ENCODE peak calls at places on chromosomes 4 and X, in seven cellular contexts. One of them, this sample, is unnamed.

GRCh38 chr4:151417164-151417571 is 8.2 kb downstream of the FHIP1A start:
- DNase-seq in MM.1S: peak
- DNase-seq in germinal center: no peak
- DNase-seq in GM03348: no peak
- DNase-seq in left colon: no peak
- DNase-seq in COLO829: no peak
- DNase-seq in HFF-Myc: peak
- DNase-seq in this sample: no peak

GRCh38 chr4:23881674-23882337 is 8.0 kb downstream of the PPARGC1A start:
- DNase-seq in left colon: no peak
- DNase-seq in HFF-Myc: no peak
- DNase-seq in MM.1S: peak
- DNase-seq in germinal center: no peak
- DNase-seq in COLO829: no peak
- DNase-seq in GM03348: no peak
- DNase-seq in this sample: no peak

GRCh38 chr4:152591361-152591760 is 55.5 kb upstream of the FBXW7 start:
- DNase-seq in left colon: peak
- DNase-seq in GM03348: peak
- DNase-seq in germinal center: peak
- DNase-seq in MM.1S: no peak
- DNase-seq in HFF-Myc: peak
- DNase-seq in COLO829: no peak
- DNase-seq in this sample: no peak

GRCh38 chr4:31088600-31089230 is 368.5 kb downstream of the PCDH7 start:
- DNase-seq in HFF-Myc: no peak
- DNase-seq in germinal center: no peak
- DNase-seq in left colon: no peak
- DNase-seq in MM.1S: no peak
- DNase-seq in COLO829: no peak
- DNase-seq in GM03348: peak
- DNase-seq in this sample: peak

GRCh38 chrX:41238543-41238942 is 95.4 kb upstream of the DDX3X start:
- DNase-seq in COLO829: peak
- DNase-seq in left colon: no peak
- DNase-seq in GM03348: peak
- DNase-seq in MM.1S: no peak
- DNase-seq in HFF-Myc: peak
- DNase-seq in germinal center: no peak
- DNase-seq in this sample: no peak

GRCh38 chr4:184386271-184386781 is 88.0 kb downstream of the IRF2 start:
- DNase-seq in COLO829: peak
- DNase-seq in germinal center: no peak
- DNase-seq in HFF-Myc: no peak
- DNase-seq in left colon: peak
- DNase-seq in GM03348: no peak
- DNase-seq in MM.1S: no peak
- DNase-seq in this sample: no peak

GRCh38 chrX:38313190-38313589 is 14.1 kb downstream of the RPGR start:
- DNase-seq in GM03348: no peak
- DNase-seq in left colon: no peak
- DNase-seq in COLO829: no peak
- DNase-seq in germinal center: no peak
- DNase-seq in HFF-Myc: no peak
- DNase-seq in MM.1S: no peak
- DNase-seq in this sample: no peak

GRCh38 chrX:142251202-142251601 is 46.1 kb upstream of the MAGEC2 start:
- DNase-seq in GM03348: no peak
- DNase-seq in germinal center: no peak
- DNase-seq in MM.1S: no peak
- DNase-seq in COLO829: no peak
- DNase-seq in HFF-Myc: no peak
- DNase-seq in left colon: no peak
- DNase-seq in this sample: no peak

GRCh38 chr4:45453258-45453841 is 670.5 kb downstream of the GABRG1 start:
- DNase-seq in COLO829: peak
- DNase-seq in GM03348: peak
- DNase-seq in MM.1S: peak
- DNase-seq in germinal center: no peak
- DNase-seq in left colon: no peak
- DNase-seq in HFF-Myc: no peak
- DNase-seq in this sample: no peak

GRCh38 chr4:168486961-168487820 is 6.9 kb upstream of the DDX60L start:
- DNase-seq in COLO829: no peak
- DNase-seq in germinal center: no peak
- DNase-seq in MM.1S: no peak
- DNase-seq in left colon: no peak
- DNase-seq in HFF-Myc: no peak
- DNase-seq in GM03348: peak
- DNase-seq in this sample: peak

GRCh38 chr4:13525606-13526281 is 18.6 kb downstream of the NKX3-2 start:
- DNase-seq in MM.1S: no peak
- DNase-seq in germinal center: no peak
- DNase-seq in GM03348: peak
- DNase-seq in left colon: no peak
- DNase-seq in COLO829: no peak
- DNase-seq in HFF-Myc: no peak
- DNase-seq in this sample: no peak

GRCh38 chrX:65581661-65582339 is 47.2 kb upstream of the LAS1L start:
- DNase-seq in HFF-Myc: no peak
- DNase-seq in COLO829: peak
- DNase-seq in germinal center: peak
- DNase-seq in MM.1S: peak
- DNase-seq in left colon: peak
- DNase-seq in GM03348: peak
- DNase-seq in this sample: no peak

GRCh38 chrX:149881081-149881711 is at the start of gene MAGEA8:
- DNase-seq in germinal center: no peak
- DNase-seq in COLO829: no peak
- DNase-seq in MM.1S: no peak
- DNase-seq in GM03348: no peak
- DNase-seq in left colon: no peak
- DNase-seq in HFF-Myc: no peak
- DNase-seq in this sample: no peak

GRCh38 chrX:130173190-130173895 is 1.6 kb downstream of the RAB33A start:
- DNase-seq in MM.1S: peak
- DNase-seq in left colon: no peak
- DNase-seq in germinal center: no peak
- DNase-seq in GM03348: peak
- DNase-seq in COLO829: peak
- DNase-seq in HFF-Myc: no peak
- DNase-seq in this sample: peak

GRCh38 chr4:180059216-180059881 is 2183.9 kb upstream of the TENM3 start:
- DNase-seq in germinal center: no peak
- DNase-seq in MM.1S: peak
- DNase-seq in GM03348: no peak
- DNase-seq in COLO829: no peak
- DNase-seq in left colon: peak
- DNase-seq in HFF-Myc: no peak
- DNase-seq in this sample: no peak

GRCh38 chr4:138522366-138522765 is 280.2 kb upstream of the SLC7A11 start:
- DNase-seq in HFF-Myc: no peak
- DNase-seq in left colon: no peak
- DNase-seq in germinal center: no peak
- DNase-seq in COLO829: peak
- DNase-seq in GM03348: peak
- DNase-seq in MM.1S: peak
- DNase-seq in this sample: no peak

GRCh38 chr4:40986375-40986774 is 228.0 kb downstream of the APBB2 start:
- DNase-seq in GM03348: no peak
- DNase-seq in HFF-Myc: no peak
- DNase-seq in MM.1S: no peak
- DNase-seq in germinal center: no peak
- DNase-seq in left colon: no peak
- DNase-seq in COLO829: peak
- DNase-seq in this sample: no peak

GRCh38 chr4:134243742-134244713 is 42.4 kb upstream of the PABPC4L start:
- DNase-seq in GM03348: no peak
- DNase-seq in germinal center: no peak
- DNase-seq in left colon: no peak
- DNase-seq in HFF-Myc: no peak
- DNase-seq in MM.1S: no peak
- DNase-seq in COLO829: no peak
- DNase-seq in this sample: no peak

GRCh38 chr4:59570850-59571476 is 1629.2 kb upstream of the ADGRL3 start:
- DNase-seq in MM.1S: peak
- DNase-seq in HFF-Myc: no peak
- DNase-seq in COLO829: no peak
- DNase-seq in germinal center: no peak
- DNase-seq in GM03348: no peak
- DNase-seq in left colon: no peak
- DNase-seq in this sample: no peak

GRCh38 chr4:182862921-182863320 is 54.3 kb downstream of the DCTD start:
- DNase-seq in germinal center: no peak
- DNase-seq in HFF-Myc: no peak
- DNase-seq in COLO829: no peak
- DNase-seq in left colon: peak
- DNase-seq in MM.1S: no peak
- DNase-seq in GM03348: no peak
- DNase-seq in this sample: no peak

GRCh38 chr4:100106982-100107381 is 83.3 kb downstream of the DDIT4L start:
- DNase-seq in germinal center: peak
- DNase-seq in HFF-Myc: no peak
- DNase-seq in left colon: no peak
- DNase-seq in COLO829: no peak
- DNase-seq in MM.1S: peak
- DNase-seq in GM03348: no peak
- DNase-seq in this sample: no peak

GRCh38 chrX:142134533-142134932 is 70.6 kb downstream of the MAGEC2 start:
- DNase-seq in MM.1S: no peak
- DNase-seq in germinal center: no peak
- DNase-seq in GM03348: no peak
- DNase-seq in COLO829: no peak
- DNase-seq in left colon: no peak
- DNase-seq in HFF-Myc: no peak
- DNase-seq in this sample: no peak

GRCh38 chrX:12929701-12930100 is 23.3 kb downstream of the TLR8 start:
- DNase-seq in COLO829: no peak
- DNase-seq in left colon: no peak
- DNase-seq in MM.1S: no peak
- DNase-seq in HFF-Myc: no peak
- DNase-seq in germinal center: no peak
- DNase-seq in GM03348: no peak
- DNase-seq in this sample: no peak

GRCh38 chrX:53598169-53598568 is 88.3 kb downstream of the HUWE1 start:
- DNase-seq in MM.1S: no peak
- DNase-seq in germinal center: no peak
- DNase-seq in HFF-Myc: no peak
- DNase-seq in COLO829: no peak
- DNase-seq in left colon: no peak
- DNase-seq in GM03348: no peak
- DNase-seq in this sample: no peak

GRCh38 chr4:158938462-158939044 is 164.3 kb upstream of the RAPGEF2 start:
- DNase-seq in HFF-Myc: peak
- DNase-seq in MM.1S: no peak
- DNase-seq in germinal center: no peak
- DNase-seq in left colon: no peak
- DNase-seq in GM03348: peak
- DNase-seq in COLO829: no peak
- DNase-seq in this sample: no peak

GRCh38 chr4:38753021-38753806 is 29.6 kb downstream of the TLR10 start:
- DNase-seq in germinal center: no peak
- DNase-seq in GM03348: peak
- DNase-seq in MM.1S: no peak
- DNase-seq in left colon: peak
- DNase-seq in HFF-Myc: peak
- DNase-seq in COLO829: peak
- DNase-seq in this sample: peak

GRCh38 chr4:148271166-148271565 is 171.0 kb downstream of the NR3C2 start:
- DNase-seq in COLO829: no peak
- DNase-seq in MM.1S: no peak
- DNase-seq in GM03348: no peak
- DNase-seq in germinal center: no peak
- DNase-seq in left colon: no peak
- DNase-seq in HFF-Myc: no peak
- DNase-seq in this sample: no peak

GRCh38 chrX:11580789-11581188 is 84.9 kb downstream of the ARHGAP6 start:
- DNase-seq in GM03348: no peak
- DNase-seq in germinal center: no peak
- DNase-seq in MM.1S: no peak
- DNase-seq in HFF-Myc: no peak
- DNase-seq in COLO829: no peak
- DNase-seq in left colon: no peak
- DNase-seq in this sample: no peak

GRCh38 chr4:128301979-128302378 is 14.4 kb upstream of the PGRMC2 start:
- DNase-seq in HFF-Myc: no peak
- DNase-seq in GM03348: no peak
- DNase-seq in germinal center: no peak
- DNase-seq in left colon: no peak
- DNase-seq in COLO829: no peak
- DNase-seq in MM.1S: no peak
- DNase-seq in this sample: no peak

GRCh38 chr4:146222313-146222712 is 8.0 kb downstream of the REELD1 start:
- DNase-seq in left colon: no peak
- DNase-seq in GM03348: peak
- DNase-seq in MM.1S: no peak
- DNase-seq in HFF-Myc: no peak
- DNase-seq in germinal center: no peak
- DNase-seq in COLO829: no peak
- DNase-seq in this sample: no peak

GRCh38 chr4:5050520-5050955 is 742 bp upstream of the STK32B start:
- DNase-seq in MM.1S: peak
- DNase-seq in germinal center: peak
- DNase-seq in GM03348: peak
- DNase-seq in HFF-Myc: no peak
- DNase-seq in left colon: peak
- DNase-seq in COLO829: peak
- DNase-seq in this sample: no peak

This sample was measured in BJ.